ENCODE peak calls at places on chromosome 14, in eight cellular contexts. Q, I, U, K, A, D, P and Z are unnamed samples.

GRCh38 chr14:63853831-63854293 is 1.1 kb downstream of the SYNE2 start:
- DNase-seq in Q (peak; percentile 62), I (peak; percentile 52), U (peak; percentile 39), K (peak; percentile 65), A (peak; percentile 42), D (peak; percentile 46), P (peak; percentile 26), Z (peak; percentile 98)

GRCh38 chr14:35423621-35424020 is 19.1 kb upstream of the NFKBIA start:
- DNase-seq in Q (no peak), I (no peak), U (no peak), K (no peak), A (no peak), D (no peak), P (no peak), Z (no peak)

GRCh38 chr14:56379956-56380355 is 199.6 kb upstream of the TMEM260 start:
- DNase-seq in Q (no peak), I (no peak), U (no peak), K (no peak), A (no peak), D (no peak), P (no peak), Z (no peak)

GRCh38 chr14:36300337-36300736 is 20.1 kb downstream of the MBIP start:
- DNase-seq in Q (no peak), I (peak; percentile 34), U (no peak), K (no peak), A (no peak), D (no peak), P (no peak), Z (no peak)

GRCh38 chr14:31297701-31298344 is 90.2 kb upstream of the HECTD1 start:
- DNase-seq in Q (no peak), I (peak; percentile 52), U (no peak), K (no peak), A (no peak), D (no peak), P (no peak), Z (peak; percentile 43)

GRCh38 chr14:72634910-72635647 is 258.8 kb downstream of the DPF3 start:
- DNase-seq in Q (no peak), I (no peak), U (peak; percentile 16), K (no peak), A (no peak), D (no peak), P (no peak), Z (no peak)

GRCh38 chr14:75977544-75977943 is 4.3 kb downstream of the TGFB3 start:
- DNase-seq in Q (no peak), I (no peak), U (no peak), K (no peak), A (no peak), D (no peak), P (no peak), Z (peak; percentile 29)

GRCh38 chr14:60657609-60657983 is 8.3 kb upstream of the SIX1 start:
- DNase-seq in Q (no peak), I (no peak), U (no peak), K (peak; percentile 68), A (no peak), D (no peak), P (no peak), Z (peak; percentile 29)

GRCh38 chr14:30991408-30991807 is 34.0 kb upstream of the AP4S1 start:
- DNase-seq in Q (no peak), I (no peak), U (no peak), K (no peak), A (no peak), D (no peak), P (no peak), Z (no peak)

GRCh38 chr14:68612049-68612448 is 180.8 kb downstream of the ZFP36L1 start:
- DNase-seq in Q (peak; percentile 48), I (peak; percentile 29), U (no peak), K (no peak), A (peak; percentile 76), D (no peak), P (peak; percentile 45), Z (no peak)

GRCh38 chr14:104364830-104365229 is 214.7 kb upstream of the C14orf180 start:
- DNase-seq in Q (no peak), I (no peak), U (no peak), K (no peak), A (no peak), D (no peak), P (no peak), Z (no peak)

GRCh38 chr14:35814371-35815005 is 5.4 kb upstream of the RALGAPA1 start:
- DNase-seq in Q (peak; percentile 75), I (peak; percentile 40), U (peak; percentile 68), K (no peak), A (peak; percentile 23), D (no peak), P (no peak), Z (peak; percentile 66)

DNA sequence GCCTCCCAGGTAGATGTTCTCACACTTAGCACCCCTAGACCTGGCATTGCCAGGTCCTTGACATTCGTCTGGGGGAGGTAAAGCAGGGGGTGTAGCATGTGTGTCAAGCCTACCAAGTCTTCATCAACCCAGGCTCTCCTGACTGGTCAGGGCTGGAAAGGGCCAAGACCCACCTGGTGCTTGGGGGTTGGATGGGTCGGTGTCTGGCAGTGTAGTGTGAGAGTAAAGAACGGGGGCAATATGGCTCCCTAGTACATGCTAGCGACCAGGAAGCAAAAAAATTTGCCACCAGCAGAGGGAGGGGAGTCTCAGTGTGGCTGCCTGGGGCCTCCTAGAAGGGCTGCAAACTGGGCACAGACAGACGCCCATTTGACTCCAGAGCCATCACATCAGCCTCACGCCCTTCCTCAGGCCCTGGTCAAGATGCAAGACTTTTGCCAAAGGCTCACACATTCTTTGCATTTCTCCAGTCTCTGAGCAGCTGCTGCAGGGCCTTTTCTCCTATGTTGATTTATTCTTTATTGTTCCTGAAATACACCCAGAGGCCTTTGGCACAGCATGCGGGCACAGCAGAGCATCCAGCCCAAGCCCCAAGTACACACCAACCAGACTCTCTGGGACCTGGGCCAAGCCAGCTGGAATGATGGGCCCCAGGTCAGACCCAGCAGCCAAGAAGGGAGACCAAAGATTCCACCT is 38.3 kb upstream of the PNMA1 start:
- DNase-seq in Q (no peak), I (peak; percentile 45), U (no peak), K (peak; percentile 82), A (peak; percentile 75), D (peak; percentile 66), P (peak; percentile 81), Z (no peak)
- TF ChIP-seq CTCF in Q (peak; percentile 40), I (peak; percentile 44), U (no peak), K (peak; percentile 28), A (peak; percentile 35), D (peak; percentile 6), P (no peak), Z (peak; percentile 28)

DNA sequence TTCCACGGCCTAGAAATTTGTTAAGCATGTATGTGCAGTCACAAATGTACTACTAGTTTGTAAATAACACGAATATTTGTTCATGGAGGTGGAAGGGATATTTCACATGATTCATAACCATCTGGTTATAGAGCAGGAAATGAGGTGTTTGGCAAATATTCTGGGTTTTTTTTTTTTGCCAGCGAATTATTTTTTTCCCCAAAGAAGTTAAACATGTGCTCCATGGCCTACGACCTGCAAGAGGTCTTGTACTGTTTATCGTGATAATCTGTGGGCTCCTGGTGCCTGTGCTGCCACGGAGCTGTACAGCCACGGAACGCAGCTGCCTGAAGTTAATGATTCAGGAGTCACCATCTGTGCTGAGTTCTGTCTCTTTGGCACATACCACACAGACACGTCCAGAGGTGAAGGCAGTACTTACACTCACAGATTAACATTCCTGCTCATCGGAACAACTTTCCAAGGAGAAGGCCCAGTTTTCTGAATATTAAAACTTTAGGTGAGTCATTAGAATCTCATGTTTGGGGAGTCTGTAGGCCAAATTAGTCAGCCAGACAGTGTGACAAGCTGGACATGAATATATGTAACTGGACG is 156.3 kb downstream of the TMX1 start:
- DNase-seq in Q (no peak), I (peak; percentile 98), U (no peak), K (peak; percentile 66), A (peak; percentile 17), D (peak; percentile 63), P (no peak), Z (peak; percentile 92)
- H3K4me3 ChIP-seq in Q (no peak overlapping the region), I (no peak overlapping the region), U (no peak overlapping the region), K (no peak overlapping the region), A (no peak overlapping the region), D (no peak overlapping the region), P (no peak overlapping the region), Z (no peak overlapping the region)

GRCh38 chr14:91716999-91717398 is 14.9 kb downstream of the CATSPERB start:
- DNase-seq in Q (no peak), I (no peak), U (no peak), K (no peak), A (no peak), D (no peak), P (no peak), Z (no peak)

GRCh38 chr14:91719839-91720238 is 12.0 kb downstream of the CATSPERB start:
- DNase-seq in Q (no peak), I (no peak), U (no peak), K (no peak), A (no peak), D (no peak), P (no peak), Z (no peak)

GRCh38 chr14:91714805-91715204 is 17.1 kb downstream of the CATSPERB start:
- DNase-seq in Q (no peak), I (no peak), U (no peak), K (no peak), A (no peak), D (no peak), P (no peak), Z (no peak)
- TF ChIP-seq CTCF in Q (no peak), I (no peak), U (no peak), K (no peak), A (no peak), D (no peak), P (no peak), Z (no peak)

DNA sequence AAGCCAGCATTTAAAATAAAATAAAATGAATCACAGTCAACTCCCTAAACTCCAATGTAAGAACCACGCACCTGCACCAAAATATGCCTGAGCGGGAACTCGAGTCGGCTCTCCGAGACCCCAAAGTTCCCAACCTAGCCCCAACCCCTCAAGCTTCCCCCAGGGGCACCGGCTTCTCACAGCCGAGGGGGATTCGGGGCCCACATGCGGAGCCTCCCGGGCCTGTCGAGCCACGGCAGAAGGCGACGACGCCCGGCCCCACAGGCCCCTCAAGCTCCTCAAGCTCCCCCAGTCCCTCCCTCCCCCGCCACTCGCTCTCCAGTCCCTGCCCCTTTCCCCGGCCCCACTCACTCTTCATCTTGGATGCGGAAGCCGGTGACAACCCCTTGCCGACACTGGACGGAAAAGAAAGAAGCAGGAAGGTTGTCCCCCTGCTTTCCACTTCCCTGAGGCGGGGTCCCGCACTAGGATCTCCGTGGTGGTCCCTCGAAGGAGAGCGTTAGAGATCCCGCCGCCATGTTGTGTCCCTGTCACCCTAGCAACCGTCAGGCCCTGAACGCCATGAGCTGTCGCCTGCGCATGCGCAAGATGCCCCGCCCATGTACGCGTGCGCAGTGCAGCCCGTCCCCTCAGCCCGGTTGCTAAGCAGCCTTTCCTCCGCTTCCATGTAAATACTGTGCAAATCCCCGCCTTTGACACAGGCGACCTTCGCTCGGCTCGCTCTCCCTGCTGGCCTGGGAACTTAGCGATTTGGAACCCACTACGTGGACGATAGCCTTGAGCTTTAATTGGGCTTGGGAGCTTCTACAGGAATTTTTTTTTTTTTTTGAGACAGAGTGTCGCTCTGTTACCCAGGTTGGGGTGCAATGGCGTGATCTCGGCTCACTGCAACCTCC is at the start of gene MOK:
- DNase-seq in Q (peak; percentile 97), I (peak; percentile 95), U (peak; percentile 96), K (peak; percentile 97), A (peak; percentile 96), D (peak; percentile 98), P (peak; percentile 96), Z (peak; percentile 95)
- H3K4me3 ChIP-seq in Q (peak within 1 kb of the TSS; percentile 83), I (peak within 1 kb of the TSS; percentile 79), U (peak within 1 kb of the TSS; percentile 70), K (peak within 1 kb of the TSS; percentile 73), A (peak within 1 kb of the TSS; percentile 71), D (peak within 1 kb of the TSS; percentile 88), P (peak within 1 kb of the TSS; percentile 77), Z (peak within 1 kb of the TSS; percentile 91)